ENCODE peak calls at places on chromosomes 3 and 15, in five cellular contexts. D is H1, Y is adrenal gland, K is mammary epithelial cell, N is IMR-90. J is an unnamed sample.

GRCh38 chr15:37789881-37790280 is 144.6 kb upstream of the TMCO5A start:
- DNase-seq in Y (no peak), N (peak), K (peak), D (no peak), J (peak)

GRCh38 chr15:72722071-72722696 is 36.2 kb downstream of the BBS4 start:
- DNase-seq in Y (peak), K (peak), D (peak), N (peak), J (no peak)

GRCh38 chr15:31160297-31160696 is 58.8 kb upstream of the TRPM1 start:
- DNase-seq in K (no peak), N (no peak), D (no peak), Y (no peak), J (no peak)

GRCh38 chr3:137946341-137946973 is 63.5 kb upstream of the CLDN18 start:
- DNase-seq in D (peak), K (peak), N (peak), Y (peak), J (no peak)

GRCh38 chr3:19147905-19148767 is at the start of gene KCNH8:
- DNase-seq in K (peak), Y (peak), D (peak), N (no peak), J (no peak)

GRCh38 chr15:31328425-31328998 is 1.9 kb downstream of the KLF13 start:
- DNase-seq in D (no peak), K (peak), Y (peak), N (peak), J (no peak)

GRCh38 chr15:75153565-75154248 is 48.0 kb upstream of the C15orf39 start:
- DNase-seq in Y (no peak), D (no peak), N (no peak), K (no peak), J (no peak)

GRCh38 chr3:58488962-58489361 is 2.9 kb upstream of the KCTD6 start:
- DNase-seq in N (no peak), D (no peak), Y (no peak), K (no peak), J (no peak)

GRCh38 chr3:172181936-172182708 is 142.7 kb downstream of the FNDC3B start:
- DNase-seq in N (peak), D (no peak), K (peak), Y (peak), J (no peak)

GRCh38 chr3:14879161-14879888 is 60.6 kb downstream of the FGD5 start:
- DNase-seq in N (no peak), K (no peak), Y (peak), D (no peak), J (no peak)

GRCh38 chr3:67610458-67610857 is 44.0 kb downstream of the SUCLG2 start:
- DNase-seq in Y (no peak), K (peak), N (peak), D (no peak), J (no peak)

GRCh38 chr15:57297163-57297593 is 79.1 kb upstream of the CGNL1 start:
- DNase-seq in D (peak), N (no peak), K (no peak), Y (no peak), J (no peak)

GRCh38 chr3:133230191-133230590 is 169.7 kb upstream of the BFSP2 start:
- DNase-seq in N (no peak), D (no peak), Y (no peak), K (no peak), J (no peak)

GRCh38 chr3:71245971-71246860 is 337.3 kb downstream of the FOXP1 start:
- DNase-seq in D (no peak), N (no peak), Y (peak), K (no peak), J (no peak)

GRCh38 chr3:189277711-189278110 is 105.9 kb downstream of the TPRG1 start:
- DNase-seq in D (no peak), N (no peak), K (no peak), Y (no peak), J (no peak)

GRCh38 chr15:80174017-80174746 is 21.4 kb downstream of the FAH start:
- DNase-seq in D (no peak), N (peak), K (peak), Y (peak), J (peak)

GRCh38 chr15:86213888-86214287 is 134.2 kb downstream of the AGBL1 start:
- DNase-seq in Y (no peak), N (no peak), K (no peak), D (no peak), J (no peak)

GRCh38 chr15:33200903-33201302 is 6.4 kb upstream of the FMN1 start:
- DNase-seq in D (no peak), Y (no peak), K (no peak), N (no peak), J (no peak)

GRCh38 chr3:98990657-98991056 is 89.2 kb upstream of the DCBLD2 start:
- DNase-seq in Y (no peak), D (no peak), K (no peak), N (no peak), J (no peak)

GRCh38 chr15:71052356-71052755 is 62.9 kb upstream of the THSD4 start:
- DNase-seq in Y (no peak), N (peak), K (peak), D (no peak), J (no peak)

GRCh38 chr3:114260152-114260551 is 22.8 kb upstream of the ZNF80 start:
- DNase-seq in K (no peak), D (no peak), N (no peak), Y (no peak), J (no peak)

GRCh38 chr3:30193625-30194044 is 412.8 kb upstream of the TGFBR2 start:
- DNase-seq in Y (no peak), N (no peak), K (no peak), D (no peak), J (no peak)

GRCh38 chr15:38163651-38164050 is 89.0 kb upstream of the SPRED1 start:
- DNase-seq in N (no peak), D (no peak), K (no peak), Y (no peak), J (no peak)

GRCh38 chr3:15360786-15361493 is 28.6 kb upstream of the SH3BP5 start:
- DNase-seq in Y (no peak), K (peak), N (peak), D (no peak), J (no peak)

GRCh38 chr3:111874177-111874820 is 15.2 kb downstream of the PHLDB2 start:
- DNase-seq in Y (no peak), N (peak), K (peak), D (no peak), J (no peak)

GRCh38 chr3:17908399-17909191 is 166.2 kb upstream of the TBC1D5 start:
- DNase-seq in Y (no peak), D (no peak), N (no peak), K (no peak), J (no peak)

GRCh38 chr3:17910922-17911321 is 168.5 kb upstream of the TBC1D5 start:
- DNase-seq in K (no peak), D (no peak), Y (no peak), N (no peak), J (no peak)

GRCh38 chr3:17901893-17902292 is 159.5 kb upstream of the TBC1D5 start:
- DNase-seq in K (no peak), Y (no peak), N (no peak), D (no peak), J (no peak)

DNA sequence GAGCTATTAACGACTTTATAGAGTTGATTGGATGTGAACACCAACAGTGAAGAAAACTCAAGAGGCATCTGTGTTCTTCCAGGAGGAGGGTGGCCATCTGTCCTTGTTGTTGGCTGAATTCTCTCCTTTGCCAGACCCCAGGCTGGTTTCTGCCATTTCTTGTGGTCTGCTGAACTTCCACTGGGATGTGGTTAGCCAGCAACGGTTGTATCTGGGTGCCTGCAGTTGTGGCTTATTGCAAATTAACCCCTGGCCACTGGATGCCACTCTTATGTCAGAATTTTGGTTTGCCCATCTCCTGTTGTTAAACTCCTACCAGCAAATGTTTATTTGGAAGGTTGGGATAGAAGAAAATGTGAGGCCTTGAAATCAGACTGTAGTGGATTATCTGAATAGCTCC is 163.6 kb upstream of the TBC1D5 start:
- DNase-seq in N (no peak), D (no peak), Y (no peak), K (no peak), J (no peak)
- TF ChIP-seq CTCF in N (no peak), D (no peak), Y (no peak), K (peak), J (no peak)

GRCh38 chr3:182730675-182731042 is 62.6 kb upstream of the ATP11B start:
- DNase-seq in K (no peak), D (no peak), N (no peak), Y (no peak), J (no peak)
- H3K4me3 ChIP-seq in K (no peak), D (no peak), N (no peak), Y (no peak), J (no peak)

GRCh38 chr15:22229971-22230815 is 149.9 kb downstream of the OR4M2 start:
- DNase-seq in N (no peak), K (no peak), Y (peak), D (no peak), J (no peak)
- TF ChIP-seq CTCF in N (no peak), K (no peak), Y (no peak), D (no peak), J (no peak)

GRCh38 chr15:45139770-45140169 is 10.0 kb downstream of the DUOX1 start:
- DNase-seq in N (no peak), K (no peak), D (no peak), Y (no peak), J (no peak)
- H3K4me3 ChIP-seq in N (no peak), K (no peak), D (no peak), Y (no peak), J (no peak)

DNA sequence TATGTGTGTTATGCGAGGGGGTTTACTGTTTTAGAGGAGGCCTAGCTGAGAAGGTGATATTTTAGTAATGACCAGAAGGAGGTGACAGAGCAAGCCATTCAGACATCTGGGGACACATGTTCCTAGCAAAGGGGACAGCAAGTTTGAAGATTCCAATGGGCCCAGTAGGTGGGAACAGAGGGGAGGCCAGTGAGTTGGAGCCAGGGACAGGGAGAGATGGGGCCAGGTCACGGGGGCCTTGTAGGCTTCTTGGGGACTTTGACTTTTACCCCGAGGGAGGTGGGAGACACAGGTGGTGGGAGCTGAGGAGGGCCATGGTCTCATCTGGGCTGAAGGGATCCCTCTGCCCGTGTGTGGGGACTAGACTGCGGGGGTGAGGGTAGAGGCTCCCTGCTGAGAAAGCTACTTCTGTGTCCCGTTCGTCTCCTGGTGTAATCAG is 72.5 kb downstream of the MGLL start:
- DNase-seq in K (no peak), N (no peak), D (no peak), Y (no peak), J (no peak)
- TF ChIP-seq CTCF in K (peak), N (no peak), D (no peak), Y (no peak), J (no peak)

DNA sequence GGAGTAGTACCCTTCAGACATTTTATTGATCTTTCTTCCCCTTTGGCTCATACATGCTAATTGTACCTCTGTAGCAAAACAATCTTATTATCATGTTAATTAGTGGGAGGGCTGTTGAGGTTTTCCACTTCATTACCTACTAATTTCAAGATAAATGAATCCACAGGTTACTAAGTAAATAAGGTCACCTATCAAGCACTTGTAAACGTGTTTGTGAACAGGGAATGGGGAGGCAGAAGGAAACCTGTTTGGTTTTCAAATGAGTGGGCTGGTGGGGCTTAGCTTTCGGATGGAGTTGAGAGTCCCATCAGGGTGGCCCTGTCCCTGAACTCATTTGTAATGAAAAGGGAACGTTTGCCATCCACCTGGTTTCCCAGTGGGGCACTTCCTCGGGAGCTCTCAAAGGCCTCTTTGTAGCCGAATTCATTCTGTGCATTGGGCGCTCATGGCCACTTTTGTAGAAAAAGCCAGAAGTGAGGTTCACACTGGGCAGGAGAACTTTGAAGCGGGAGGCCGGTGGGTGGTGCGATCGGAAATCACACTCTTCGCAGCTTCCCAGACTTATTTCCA is 419.8 kb upstream of the NR2F2 start:
- DNase-seq in N (no peak), Y (no peak), D (peak), K (no peak), J (no peak)
- H3K4me3 ChIP-seq in N (no peak), Y (no peak), D (peak), K (no peak), J (no peak)

DNA sequence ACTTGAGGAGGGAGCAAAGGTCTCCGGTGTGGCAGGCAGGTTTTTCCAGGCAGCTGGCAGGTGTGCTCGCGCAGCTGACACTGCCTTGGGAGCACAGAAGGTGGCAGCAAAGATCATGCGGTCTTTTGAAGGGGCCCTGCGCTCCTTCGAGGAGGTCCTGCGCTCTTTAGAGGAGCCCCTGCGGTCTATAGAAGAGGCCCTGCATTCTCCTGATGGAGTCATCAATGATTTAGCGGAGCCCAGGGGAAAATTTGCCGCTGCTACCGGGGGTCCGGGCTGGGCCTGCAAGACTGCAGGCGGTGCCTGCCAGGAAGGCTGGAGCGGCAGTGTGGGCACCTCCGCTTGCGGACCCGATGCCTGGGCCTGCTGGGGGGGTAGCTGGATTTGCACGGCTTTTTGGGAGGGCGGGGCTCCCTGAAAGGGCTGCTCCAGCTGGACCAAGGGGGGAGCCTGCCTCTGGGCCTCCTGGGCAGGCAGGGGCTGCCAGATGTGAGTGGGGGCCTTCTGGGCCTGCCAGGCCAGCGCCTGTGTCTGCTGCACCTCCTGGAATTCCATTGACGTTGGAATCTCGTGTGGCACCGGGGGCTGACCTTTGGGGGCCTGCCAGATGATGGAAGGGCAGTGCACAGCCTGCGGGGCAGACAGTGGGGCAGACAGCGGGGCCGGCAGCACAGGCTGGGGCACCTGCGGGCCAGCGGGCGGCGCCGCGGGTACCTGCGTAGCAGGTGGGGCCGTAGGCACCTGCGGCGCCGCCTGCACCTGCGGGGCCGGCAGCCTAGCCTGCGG is 2.1 kb downstream of the MAGEL2 start:
- DNase-seq in K (no peak), Y (no peak), D (peak), N (no peak), J (no peak)
- TF ChIP-seq CTCF in K (no peak), Y (no peak), D (peak), N (no peak), J (no peak)

DNA sequence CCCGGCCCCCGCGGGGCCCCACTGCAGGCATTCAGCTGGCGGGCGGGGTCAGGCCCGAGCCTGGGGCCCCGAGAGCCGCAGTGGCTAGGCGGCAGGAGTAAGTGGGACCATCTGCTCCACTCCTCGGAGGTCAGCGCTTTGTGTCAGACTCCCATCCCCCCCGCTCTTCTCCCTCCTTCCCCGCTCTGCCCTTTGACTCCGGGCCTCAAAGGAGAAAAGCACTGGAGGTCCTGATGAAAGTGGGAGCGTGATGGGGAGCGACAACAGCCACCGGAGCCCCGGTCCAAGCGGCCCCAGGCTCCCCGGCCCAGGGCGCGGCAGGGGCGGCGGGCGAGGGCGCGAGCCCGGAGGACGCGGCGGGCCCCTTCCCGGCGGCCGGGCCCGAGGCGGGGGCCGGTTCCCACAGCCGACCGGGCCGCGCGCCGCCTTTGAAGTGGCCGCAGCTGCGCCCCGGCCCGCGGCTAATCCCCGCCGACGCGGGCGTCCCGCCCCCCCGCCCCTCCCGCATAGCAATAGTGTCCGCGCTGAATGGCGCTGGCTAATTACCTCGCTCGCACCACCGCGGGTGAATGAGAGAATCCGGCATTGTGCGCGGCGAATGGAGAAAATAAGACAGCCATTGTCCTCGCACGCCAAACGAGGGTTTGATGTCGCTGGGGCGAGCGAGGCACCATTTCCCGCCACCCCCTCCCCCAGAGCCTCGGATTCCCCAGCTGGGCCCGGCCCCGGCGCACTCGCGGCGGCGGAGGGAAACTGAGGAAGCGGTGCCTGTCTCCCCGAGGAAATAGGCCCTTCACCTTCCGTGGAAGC is 22.4 kb downstream of the IGDCC3 start:
- DNase-seq in Y (no peak), K (no peak), N (no peak), D (peak), J (no peak)
- H3K4me3 ChIP-seq in Y (no peak), K (no peak), N (peak), D (peak), J (peak)

J was measured in BJ.